ENCODE peak calls at places on chromosomes 3 and 15, in nine cellular contexts. Z is testis, U is iPS DF 6.9, K is cardiac muscle cell, M is Panc1, D is fibroblast of lung, A is HCT116, O is heart right ventricle, W is neuronal stem cell. Y is an unnamed sample.

GRCh38 chr15:52095597-52096262 is 16.8 kb downstream of the BCL2L10 start:
- DNase-seq in Z (no peak), W (no peak), U (no peak), D (peak), O (no peak), M (peak), A (no peak), K (peak), Y (no peak)

GRCh38 chr3:132232231-132232792 is 84.9 kb upstream of the ACP3 start:
- DNase-seq in O (no peak), W (no peak), D (peak), U (no peak), K (peak), Z (no peak), A (no peak), M (no peak), Y (no peak)

GRCh38 chr3:8987673-8988655 is 24.7 kb upstream of the RAD18 start:
- DNase-seq in K (peak), D (peak), U (peak), W (peak), M (no peak), Z (peak), O (peak), A (peak), Y (peak)

GRCh38 chr15:52112203-52112750 is 298 bp downstream of the BCL2L10 start:
- DNase-seq in O (peak), K (no peak), A (no peak), U (no peak), Z (peak), W (no peak), D (no peak), M (no peak), Y (peak)

GRCh38 chr3:57530071-57530608 is 14.0 kb downstream of the DNAH12 start:
- DNase-seq in Z (no peak), D (peak), W (no peak), O (no peak), A (no peak), K (no peak), M (no peak), U (no peak), Y (no peak)

GRCh38 chr3:133941390-133941789 is 45.7 kb upstream of the RAB6B start:
- DNase-seq in Z (no peak), M (no peak), D (peak), A (no peak), U (no peak), W (no peak), K (peak), O (no peak), Y (no peak)

GRCh38 chr15:55799287-55800212 is 56.6 kb upstream of the PRTG start:
- DNase-seq in U (peak), M (no peak), K (peak), D (peak), O (no peak), A (peak), W (peak), Z (peak), Y (no peak)

GRCh38 chr15:68599560-68600071 is 20.8 kb downstream of the CORO2B start:
- DNase-seq in A (no peak), O (no peak), W (peak), K (peak), M (no peak), U (peak), Z (peak), D (peak), Y (no peak)

GRCh38 chr3:30183421-30183820 is 423.0 kb upstream of the TGFBR2 start:
- DNase-seq in D (no peak), Z (no peak), U (no peak), M (no peak), W (no peak), O (no peak), K (no peak), A (no peak), Y (no peak)

GRCh38 chr3:52277972-52278509 is 408 bp downstream of the WDR82 start:
- DNase-seq in M (no peak), O (no peak), A (no peak), U (no peak), K (no peak), D (peak), W (no peak), Z (peak), Y (peak)

GRCh38 chr15:90701880-90702630 is 15.1 kb upstream of the BLM start:
- DNase-seq in D (no peak), W (no peak), M (no peak), Z (peak), O (peak), U (no peak), K (peak), A (no peak), Y (no peak)

GRCh38 chr15:48644827-48645557 is 517 bp downstream of the FBN1 start:
- DNase-seq in K (peak), W (peak), O (peak), U (no peak), A (no peak), D (peak), Z (peak), M (no peak), Y (no peak)

GRCh38 chr3:197750863-197751737 is 1.4 kb downstream of the FYTTD1 start:
- DNase-seq in W (no peak), K (peak), Z (peak), D (peak), O (peak), U (no peak), A (no peak), M (no peak), Y (no peak)

GRCh38 chr15:101068961-101069734 is 150.0 kb downstream of the LRRK1 start:
- DNase-seq in A (no peak), O (no peak), D (peak), Z (peak), W (peak), U (peak), M (no peak), K (peak), Y (no peak)

GRCh38 chr3:25284249-25284648 is 143.8 kb upstream of the RARB start:
- DNase-seq in A (no peak), K (no peak), Z (no peak), M (no peak), O (no peak), W (no peak), U (no peak), D (no peak), Y (no peak)

GRCh38 chr15:101479342-101479845 is 10.1 kb downstream of the PCSK6 start:
- DNase-seq in Z (peak), U (no peak), D (no peak), A (no peak), W (no peak), M (no peak), O (no peak), K (no peak), Y (no peak)

GRCh38 chr3:12566976-12567375 is 10.1 kb downstream of the MKRN2 start:
- DNase-seq in K (no peak), Z (no peak), A (no peak), M (no peak), D (no peak), W (no peak), O (no peak), U (no peak), Y (no peak)

GRCh38 chr15:81312790-81313543 is 11.0 kb downstream of the STARD5 start:
- DNase-seq in U (no peak), D (peak), K (peak), W (no peak), M (peak), O (peak), Z (peak), A (peak), Y (no peak)

GRCh38 chr3:106631378-106632083 is 745.7 kb upstream of the CCDC54 start:
- DNase-seq in K (no peak), U (no peak), A (no peak), W (no peak), Z (no peak), O (no peak), M (no peak), D (peak), Y (no peak)

GRCh38 chr15:77840962-77841361 is 208.2 kb upstream of the LINGO1 start:
- DNase-seq in A (no peak), Z (no peak), U (no peak), O (no peak), K (peak), W (no peak), M (no peak), D (peak), Y (no peak)

GRCh38 chr3:67692621-67693020 is 38.2 kb upstream of the SUCLG2 start:
- DNase-seq in W (no peak), O (no peak), K (peak), U (no peak), M (no peak), A (no peak), D (peak), Z (no peak), Y (no peak)

GRCh38 chr3:44518782-44519156 is 36.2 kb upstream of the ZKSCAN7 start:
- DNase-seq in U (no peak), M (no peak), O (no peak), D (no peak), Z (no peak), K (no peak), W (no peak), A (no peak), Y (no peak)

GRCh38 chr15:96121521-96121920 is 209.0 kb upstream of the NR2F2 start:
- DNase-seq in Z (no peak), O (no peak), D (peak), A (no peak), M (no peak), K (peak), U (no peak), W (no peak), Y (no peak)

DNA sequence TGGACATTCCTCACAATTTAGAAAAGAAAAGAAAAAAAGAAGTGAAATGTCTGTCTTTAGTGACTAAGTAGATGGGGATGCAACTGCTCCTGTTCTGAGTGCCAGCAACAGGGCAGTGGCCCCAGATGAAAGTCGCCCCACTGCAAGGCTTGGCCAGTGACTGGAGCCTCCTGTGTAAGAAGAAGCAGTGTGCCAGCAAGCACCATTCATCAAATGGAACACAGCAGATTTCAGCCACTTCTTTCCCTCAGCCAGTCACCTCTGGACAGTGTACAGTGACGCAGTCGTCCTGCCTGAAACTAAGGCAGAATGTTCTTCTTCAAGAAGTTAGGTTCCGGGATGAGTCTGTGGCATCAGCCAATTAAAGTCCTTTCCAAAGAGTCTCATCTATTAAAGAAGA is 91.4 kb downstream of the FSIP1 start:
- DNase-seq in W (no peak), O (no peak), U (no peak), A (no peak), D (peak), Z (no peak), M (no peak), K (no peak), Y (no peak)
- H3K27ac ChIP-seq in W (no peak), O (no peak), U (no peak), A (no peak), D (no peak), Z (no peak), M (no peak), K (no peak), Y (no peak)

DNA sequence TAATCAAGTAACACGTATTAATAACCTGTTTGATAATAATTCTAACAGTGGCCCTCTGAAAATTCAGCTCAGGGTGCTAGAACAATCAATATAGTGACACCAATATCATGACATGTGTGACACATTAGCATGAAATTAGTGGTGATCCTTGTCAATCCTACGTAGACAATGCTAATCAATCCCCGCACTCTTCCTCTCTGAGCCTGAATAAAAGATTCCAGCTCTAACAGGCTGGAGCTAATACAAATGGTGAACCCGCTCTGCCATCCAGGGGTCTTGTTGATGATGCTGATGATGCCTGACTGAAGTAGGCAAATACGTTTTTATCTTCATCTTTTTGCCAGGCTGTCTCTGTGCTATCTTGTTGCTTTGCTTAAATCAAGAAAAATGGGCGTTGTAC is 462.5 kb downstream of the MAGI1 start:
- DNase-seq in Z (no peak), U (no peak), M (no peak), O (no peak), W (no peak), A (no peak), D (no peak), K (no peak), Y (no peak)
- H3K27ac ChIP-seq in Z (no peak), U (no peak), M (no peak), O (no peak), W (no peak), A (no peak), D (peak), K (no peak), Y (no peak)

DNA sequence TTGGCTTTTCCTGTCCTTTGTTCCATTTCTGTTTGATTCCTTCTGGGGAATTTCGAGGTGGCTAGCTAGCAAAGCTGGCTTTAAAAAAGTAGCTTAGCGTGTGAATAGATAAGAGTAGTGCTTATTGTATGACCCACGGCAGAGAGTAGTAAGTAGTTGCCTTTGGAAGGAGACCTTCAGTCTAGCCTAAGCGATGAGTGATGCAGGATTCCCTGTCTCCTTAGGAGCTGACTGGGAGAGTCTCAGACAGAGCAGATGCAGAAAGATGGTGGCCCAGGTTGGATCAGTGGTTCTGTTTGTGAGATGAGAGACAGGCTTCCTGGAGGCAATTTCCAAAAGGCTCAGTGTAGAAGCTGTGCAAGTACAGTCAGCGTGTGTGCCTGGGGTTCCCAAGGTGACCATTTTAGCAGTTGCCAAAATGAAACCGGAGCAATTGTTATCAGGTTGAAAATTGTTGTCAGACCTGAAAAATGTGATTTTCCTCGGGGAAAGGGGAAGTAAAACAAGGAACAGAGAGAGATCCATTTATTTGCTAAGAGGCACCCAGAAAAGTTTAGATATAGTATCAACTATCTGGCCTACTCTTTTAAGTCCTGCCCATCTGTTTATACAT is 681 bp upstream of the IL5RA start:
- DNase-seq in K (no peak), A (no peak), Z (no peak), U (no peak), O (no peak), W (no peak), M (no peak), D (no peak), Y (no peak)
- H3K27ac ChIP-seq in K (no peak), A (no peak), Z (no peak), U (no peak), O (no peak), W (no peak), M (no peak), D (no peak), Y (peak)

DNA sequence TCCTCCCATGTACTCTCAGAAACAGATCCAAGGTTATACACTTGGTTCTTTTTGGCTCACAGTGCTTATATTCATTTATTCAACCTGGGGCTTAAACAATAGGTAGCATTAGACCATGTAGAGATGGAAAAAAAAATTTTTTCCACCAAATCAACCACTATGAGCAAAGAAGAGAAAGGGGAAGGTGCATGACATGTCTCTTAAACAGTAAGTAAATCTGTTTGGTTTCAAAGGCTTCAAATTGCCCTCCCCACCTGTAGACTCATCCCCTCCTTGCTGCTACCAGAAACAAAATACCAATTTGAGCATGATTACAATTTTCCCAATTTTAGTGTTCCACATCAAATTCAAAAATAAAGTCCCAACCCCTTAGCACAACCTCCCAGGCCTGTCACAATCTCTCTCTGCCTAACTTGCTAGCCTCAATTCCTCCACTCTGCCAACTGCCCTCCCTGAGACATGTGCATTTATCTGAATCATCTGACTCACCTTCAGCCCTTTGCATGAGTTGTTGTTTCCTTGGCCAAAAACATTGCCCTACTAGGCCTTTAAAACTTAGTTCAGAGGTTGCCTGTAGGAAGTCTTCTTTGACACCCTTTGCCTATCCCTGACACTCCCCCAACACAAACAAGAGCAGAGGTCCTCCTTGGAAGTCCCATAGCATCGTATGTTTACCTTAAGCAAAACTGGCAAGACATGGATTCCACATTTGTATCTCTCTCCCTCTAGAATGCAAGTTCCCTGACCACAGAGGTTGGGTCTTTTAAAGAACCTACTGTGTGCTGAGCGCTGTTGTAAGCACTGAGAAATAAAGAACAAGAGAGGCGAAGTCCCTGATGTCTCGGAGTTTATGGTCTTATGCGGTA is 30.3 kb upstream of the TSC22D2 start:
- DNase-seq in D (peak), M (no peak), O (no peak), W (no peak), A (no peak), U (no peak), Z (no peak), K (no peak), Y (no peak)
- H3K27ac ChIP-seq in D (no peak), M (peak), O (no peak), W (no peak), A (no peak), U (no peak), Z (no peak), K (no peak), Y (no peak)

DNA sequence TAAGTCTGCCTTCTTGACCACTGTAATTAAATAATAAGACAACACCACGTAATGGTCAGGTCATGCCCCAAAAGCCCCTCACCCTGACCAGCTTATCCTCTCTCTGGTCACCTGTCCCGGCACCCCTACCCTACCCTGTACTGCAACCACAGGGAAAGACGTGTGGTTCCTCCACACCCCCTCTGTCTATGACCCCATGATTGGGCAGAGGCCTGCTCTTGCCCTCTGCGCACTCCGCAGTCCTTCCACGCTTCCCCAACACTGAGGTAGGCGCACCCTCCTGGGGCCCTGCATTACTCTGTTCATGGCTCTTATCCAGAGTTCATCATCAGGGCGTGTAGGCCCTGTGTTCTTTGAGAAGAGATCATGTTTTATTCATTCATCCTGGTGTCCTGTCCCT is 33.9 kb downstream of the MGLL start:
- DNase-seq in D (no peak), M (no peak), U (no peak), K (no peak), O (no peak), W (no peak), Z (no peak), A (no peak), Y (no peak)
- H3K27ac ChIP-seq in D (no peak), M (no peak), U (no peak), K (no peak), O (peak), W (no peak), Z (no peak), A (no peak), Y (no peak)

Y was measured in effector memory CD4-positive, alpha-beta T cell.